ENCODE peak calls at places on chromosomes 5 and 9, in five cellular contexts. One of them, this sample, is unnamed.

GRCh38 chr9:123680382-123680781 is 249.5 kb downstream of the DENND1A start:
- DNase-seq in IMR-90: no peak
- DNase-seq in AG04450: no peak
- DNase-seq in HCT116: no peak
- DNase-seq in OCI-LY7: peak
- DNase-seq in this sample: no peak

GRCh38 chr5:137735531-137736284 is at the start of gene KLHL3:
- DNase-seq in IMR-90: peak
- DNase-seq in AG04450: no peak
- DNase-seq in HCT116: no peak
- DNase-seq in OCI-LY7: peak
- DNase-seq in this sample: peak

GRCh38 chr5:31854181-31854624 is 215.3 kb downstream of the PDZD2 start:
- DNase-seq in IMR-90: peak
- DNase-seq in AG04450: peak
- DNase-seq in HCT116: no peak
- DNase-seq in OCI-LY7: no peak
- DNase-seq in this sample: no peak

GRCh38 chr5:56705217-56705616 is 110.1 kb upstream of the MAP3K1 start:
- DNase-seq in IMR-90: no peak
- DNase-seq in AG04450: no peak
- DNase-seq in HCT116: no peak
- DNase-seq in OCI-LY7: no peak
- DNase-seq in this sample: no peak

GRCh38 chr5:9112520-9113291 is 433.2 kb downstream of the SEMA5A start:
- DNase-seq in IMR-90: peak
- DNase-seq in AG04450: no peak
- DNase-seq in HCT116: no peak
- DNase-seq in OCI-LY7: no peak
- DNase-seq in this sample: no peak

GRCh38 chr5:124662261-124662781 is 84.1 kb downstream of the ZNF608 start:
- DNase-seq in IMR-90: no peak
- DNase-seq in AG04450: no peak
- DNase-seq in HCT116: peak
- DNase-seq in OCI-LY7: peak
- DNase-seq in this sample: no peak

GRCh38 chr5:139414601-139415121 is 10.8 kb upstream of the SPATA24 start:
- DNase-seq in IMR-90: no peak
- DNase-seq in AG04450: no peak
- DNase-seq in HCT116: no peak
- DNase-seq in OCI-LY7: no peak
- DNase-seq in this sample: no peak

GRCh38 chr5:111320953-111321352 is 96.8 kb downstream of the CAMK4 start:
- DNase-seq in IMR-90: no peak
- DNase-seq in AG04450: no peak
- DNase-seq in HCT116: no peak
- DNase-seq in OCI-LY7: no peak
- DNase-seq in this sample: no peak

GRCh38 chr9:13078164-13078563 is 201.3 kb downstream of the MPDZ start:
- DNase-seq in IMR-90: no peak
- DNase-seq in AG04450: no peak
- DNase-seq in HCT116: no peak
- DNase-seq in OCI-LY7: no peak
- DNase-seq in this sample: no peak

GRCh38 chr9:75088646-75089368 is 493 bp downstream of the OSTF1 start:
- DNase-seq in IMR-90: peak
- DNase-seq in AG04450: no peak
- DNase-seq in HCT116: no peak
- DNase-seq in OCI-LY7: peak
- DNase-seq in this sample: peak

GRCh38 chr5:61307196-61307590 is 24.9 kb upstream of the ZSWIM6 start:
- DNase-seq in IMR-90: no peak
- DNase-seq in AG04450: no peak
- DNase-seq in HCT116: no peak
- DNase-seq in OCI-LY7: no peak
- DNase-seq in this sample: no peak

DNA sequence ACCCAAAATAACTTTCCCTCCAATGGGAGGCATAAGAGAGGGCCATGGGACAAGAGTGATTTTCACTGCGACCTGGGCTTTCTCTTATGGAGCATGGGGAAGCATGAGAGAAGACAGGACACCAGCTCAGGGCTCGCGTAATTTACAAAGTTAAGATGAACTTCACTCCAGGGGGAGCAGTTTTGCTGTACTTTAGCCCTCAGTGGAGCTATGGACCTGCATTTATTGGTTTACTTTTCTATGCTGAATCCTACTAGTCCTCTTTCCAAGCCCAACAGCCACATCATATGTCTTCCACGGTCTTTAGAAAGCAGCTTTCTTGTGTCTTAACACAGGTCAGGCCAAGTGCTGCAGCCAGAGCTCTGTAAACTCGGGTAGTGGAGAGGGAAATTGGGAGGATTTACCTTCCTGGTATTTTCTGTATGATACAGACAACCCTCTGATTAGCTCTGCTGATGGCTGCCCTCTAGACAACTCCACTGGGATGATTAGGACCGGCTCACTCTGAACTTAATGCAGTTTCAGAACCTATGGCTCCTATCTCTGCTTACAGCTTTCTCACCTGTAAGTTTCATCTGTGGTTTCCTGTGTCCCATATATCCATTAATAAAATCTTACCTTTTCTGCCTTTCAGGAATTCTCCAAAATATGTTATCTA is 581.0 kb upstream of the RORB start:
- DNase-seq in IMR-90: no peak
- DNase-seq in AG04450: no peak
- DNase-seq in HCT116: no peak
- DNase-seq in OCI-LY7: no peak
- DNase-seq in this sample: no peak
- TF ChIP-seq CTCF in IMR-90: no peak
- TF ChIP-seq CTCF in AG04450: no peak
- TF ChIP-seq CTCF in HCT116: peak
- TF ChIP-seq CTCF in OCI-LY7: no peak
- TF ChIP-seq CTCF in this sample: no peak

GRCh38 chr9:80885894-80886293 is 803.5 kb downstream of the TLE1 start:
- DNase-seq in IMR-90: no peak
- DNase-seq in AG04450: no peak
- DNase-seq in HCT116: no peak
- DNase-seq in OCI-LY7: no peak
- DNase-seq in this sample: no peak
- TF ChIP-seq CTCF in IMR-90: no peak
- TF ChIP-seq CTCF in AG04450: no peak
- TF ChIP-seq CTCF in HCT116: no peak
- TF ChIP-seq CTCF in OCI-LY7: peak
- TF ChIP-seq CTCF in this sample: no peak

DNA sequence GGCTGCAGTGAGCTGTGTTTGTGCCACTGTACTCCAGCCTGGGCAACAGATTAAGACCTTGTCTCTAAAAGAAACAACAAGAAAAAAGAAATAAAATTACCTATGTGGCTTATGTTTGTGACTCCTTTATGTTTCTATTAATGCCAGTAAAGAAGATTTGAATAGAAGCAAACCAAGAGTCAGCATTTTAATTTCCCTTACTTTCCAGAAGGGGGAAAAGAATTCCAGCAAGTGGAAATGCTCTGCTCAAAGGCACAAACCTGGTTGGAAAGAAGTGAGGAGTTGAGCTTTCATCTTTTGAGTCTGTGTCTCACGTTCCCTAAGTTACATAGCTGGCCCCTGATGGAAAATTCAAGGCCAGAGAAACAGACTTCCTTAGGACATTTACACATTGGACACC is 23.6 kb upstream of the ELL2 start:
- DNase-seq in IMR-90: no peak
- DNase-seq in AG04450: no peak
- DNase-seq in HCT116: no peak
- DNase-seq in OCI-LY7: no peak
- DNase-seq in this sample: no peak
- TF ChIP-seq CTCF in IMR-90: no peak
- TF ChIP-seq CTCF in AG04450: no peak
- TF ChIP-seq CTCF in HCT116: no peak
- TF ChIP-seq CTCF in OCI-LY7: no peak
- TF ChIP-seq CTCF in this sample: no peak

GRCh38 chr9:134840511-134840910 is 40.1 kb upstream of the FCN2 start:
- DNase-seq in IMR-90: no peak
- DNase-seq in AG04450: no peak
- DNase-seq in HCT116: no peak
- DNase-seq in OCI-LY7: no peak
- DNase-seq in this sample: no peak
- TF ChIP-seq CTCF in IMR-90: no peak
- TF ChIP-seq CTCF in AG04450: no peak
- TF ChIP-seq CTCF in HCT116: no peak
- TF ChIP-seq CTCF in OCI-LY7: no peak
- TF ChIP-seq CTCF in this sample: no peak

DNA sequence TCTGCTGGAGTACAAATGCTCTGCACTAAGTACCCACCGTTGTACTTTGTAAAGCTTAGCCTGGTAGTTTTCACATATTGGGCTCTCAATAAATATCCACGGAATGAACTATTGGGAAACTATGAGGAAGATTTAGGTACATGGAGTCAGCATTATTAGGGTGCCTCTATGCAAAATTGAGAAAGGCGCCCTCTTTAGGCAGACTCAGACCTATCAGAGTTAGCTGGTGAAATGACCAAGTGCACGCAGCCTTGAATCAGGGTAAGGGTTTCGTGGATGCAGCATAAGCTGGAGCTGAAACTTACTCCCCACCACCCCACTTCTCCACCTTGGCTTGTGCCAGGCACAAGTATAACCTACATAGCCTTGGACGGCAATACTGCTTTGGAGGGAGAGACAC is 1178.8 kb upstream of the DMAC1 start:
- DNase-seq in IMR-90: no peak
- DNase-seq in AG04450: no peak
- DNase-seq in HCT116: no peak
- DNase-seq in OCI-LY7: no peak
- DNase-seq in this sample: no peak
- TF ChIP-seq CTCF in IMR-90: no peak
- TF ChIP-seq CTCF in AG04450: no peak
- TF ChIP-seq CTCF in HCT116: no peak
- TF ChIP-seq CTCF in OCI-LY7: peak
- TF ChIP-seq CTCF in this sample: peak

DNA sequence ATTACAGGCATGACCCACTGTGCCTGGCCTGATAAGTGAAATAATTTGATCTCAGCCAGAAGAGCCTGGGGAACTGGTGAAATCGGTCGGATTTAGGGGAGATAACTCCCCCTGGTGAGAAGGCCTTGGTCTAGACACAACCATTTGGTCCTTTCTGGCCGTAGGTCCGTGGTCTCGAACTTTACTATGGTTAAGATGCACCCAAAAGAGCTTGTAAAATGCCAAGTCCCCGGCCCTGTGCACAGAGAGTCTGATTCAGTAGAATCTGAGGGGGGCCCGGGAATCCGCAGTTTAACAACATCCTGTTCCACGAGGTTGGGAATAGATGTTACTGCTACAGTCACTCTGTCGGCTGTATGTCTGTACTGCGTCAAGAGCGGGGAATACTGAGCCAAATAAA is 140.7 kb downstream of the C9orf50 start:
- DNase-seq in IMR-90: no peak
- DNase-seq in AG04450: no peak
- DNase-seq in HCT116: no peak
- DNase-seq in OCI-LY7: no peak
- DNase-seq in this sample: no peak
- TF ChIP-seq CTCF in IMR-90: no peak
- TF ChIP-seq CTCF in AG04450: no peak
- TF ChIP-seq CTCF in HCT116: no peak
- TF ChIP-seq CTCF in OCI-LY7: no peak
- TF ChIP-seq CTCF in this sample: no peak

GRCh38 chr9:136143215-136144001 is 24.7 kb upstream of the TMEM250 start:
- DNase-seq in IMR-90: peak
- DNase-seq in AG04450: no peak
- DNase-seq in HCT116: no peak
- DNase-seq in OCI-LY7: peak
- DNase-seq in this sample: no peak
- TF ChIP-seq CTCF in IMR-90: no peak
- TF ChIP-seq CTCF in AG04450: peak
- TF ChIP-seq CTCF in HCT116: peak
- TF ChIP-seq CTCF in OCI-LY7: peak
- TF ChIP-seq CTCF in this sample: peak

GRCh38 chr9:138100711-138101349 is 223.2 kb downstream of the CACNA1B start:
- DNase-seq in IMR-90: no peak
- DNase-seq in AG04450: no peak
- DNase-seq in HCT116: no peak
- DNase-seq in OCI-LY7: peak
- DNase-seq in this sample: no peak
- TF ChIP-seq CTCF in IMR-90: no peak
- TF ChIP-seq CTCF in AG04450: no peak
- TF ChIP-seq CTCF in HCT116: peak
- TF ChIP-seq CTCF in OCI-LY7: peak
- TF ChIP-seq CTCF in this sample: peak

GRCh38 chr9:92325269-92325990 is at the start of the genes CENPP and NOL8:
- DNase-seq in IMR-90: peak
- DNase-seq in AG04450: peak
- DNase-seq in HCT116: peak
- DNase-seq in OCI-LY7: peak
- DNase-seq in this sample: peak

GRCh38 chr9:92325991-92326500 is 293 bp downstream of the CENPP start:
- DNase-seq in IMR-90: peak
- DNase-seq in AG04450: no peak
- DNase-seq in HCT116: no peak
- DNase-seq in OCI-LY7: peak
- DNase-seq in this sample: no peak

GRCh38 chr9:92327283-92327850 is 1.6 kb downstream of the CENPP start:
- DNase-seq in IMR-90: no peak
- DNase-seq in AG04450: no peak
- DNase-seq in HCT116: no peak
- DNase-seq in OCI-LY7: peak
- DNase-seq in this sample: no peak

GRCh38 chr9:92324889-92325268 is 271 bp downstream of the NOL8 start:
- DNase-seq in IMR-90: no peak
- DNase-seq in AG04450: no peak
- DNase-seq in HCT116: no peak
- DNase-seq in OCI-LY7: no peak
- DNase-seq in this sample: peak

GRCh38 chr9:92328225-92328624 is 2.5 kb downstream of the CENPP start:
- DNase-seq in IMR-90: peak
- DNase-seq in AG04450: peak
- DNase-seq in HCT116: peak
- DNase-seq in OCI-LY7: peak
- DNase-seq in this sample: no peak
- TF ChIP-seq CTCF in IMR-90: peak
- TF ChIP-seq CTCF in AG04450: peak
- TF ChIP-seq CTCF in HCT116: peak
- TF ChIP-seq CTCF in OCI-LY7: peak
- TF ChIP-seq CTCF in this sample: peak

GRCh38 chr5:176700239-176700847 is 53.1 kb downstream of the TSPAN17 start:
- DNase-seq in IMR-90: no peak
- DNase-seq in AG04450: no peak
- DNase-seq in HCT116: no peak
- DNase-seq in OCI-LY7: peak
- DNase-seq in this sample: no peak
- TF ChIP-seq CTCF in IMR-90: peak
- TF ChIP-seq CTCF in AG04450: peak
- TF ChIP-seq CTCF in HCT116: peak
- TF ChIP-seq CTCF in OCI-LY7: peak
- TF ChIP-seq CTCF in this sample: peak